ENCODE peak calls at places on chromosomes 1 and 21, in eight cellular contexts. O is germinal center, K is EH, C is mesothelial cell of epicardium, Z is pulmonary artery endothelial cell, T is sciatic nerve, P is RWPE1, E is bronchial epithelial cell. M is an unnamed sample.

GRCh38 chr1:75668813-75669212 is 55.7 kb upstream of the ACADM start:
- DNase-seq in O (no peak), K (no peak), C (no peak), Z (no peak), T (no peak), P (no peak), E (no peak), M (no peak)

GRCh38 chr1:151199860-151200581 is 1.7 kb downstream of the PIP5K1A start:
- DNase-seq in O (no peak), K (peak), C (no peak), Z (no peak), T (no peak), P (peak), E (peak), M (peak)

GRCh38 chr1:77948841-77949424 is 29.9 kb downstream of the FUBP1 start:
- DNase-seq in O (no peak), K (peak), C (no peak), Z (peak), T (no peak), P (no peak), E (peak), M (peak)

GRCh38 chr1:192879416-192879815 is 70.6 kb downstream of the RGS2 start:
- DNase-seq in O (no peak), K (peak), C (no peak), Z (no peak), T (no peak), P (no peak), E (peak), M (no peak)

GRCh38 chr1:110319332-110320167 is 19.6 kb upstream of the RBM15 start:
- DNase-seq in O (no peak), K (no peak), C (no peak), Z (no peak), T (no peak), P (no peak), E (peak), M (no peak)

GRCh38 chr1:202643397-202644218 is 66.6 kb downstream of the SYT2 start:
- DNase-seq in O (no peak), K (no peak), C (peak), Z (no peak), T (no peak), P (no peak), E (no peak), M (no peak)

GRCh38 chr21:42093991-42094417 is 22.9 kb downstream of the UMODL1 start:
- DNase-seq in O (no peak), K (peak), C (no peak), Z (no peak), T (no peak), P (peak), E (peak), M (peak)

GRCh38 chr1:40712405-40712944 is 21.0 kb downstream of the NFYC start:
- DNase-seq in O (no peak), K (no peak), C (no peak), Z (no peak), T (no peak), P (no peak), E (no peak), M (no peak)

GRCh38 chr1:21899972-21900371 is 37.1 kb downstream of the HSPG2 start:
- DNase-seq in O (no peak), K (no peak), C (no peak), Z (peak), T (no peak), P (no peak), E (no peak), M (no peak)

GRCh38 chr1:205530116-205530515 is 25.6 kb downstream of the CDK18 start:
- DNase-seq in O (no peak), K (peak), C (no peak), Z (no peak), T (no peak), P (no peak), E (no peak), M (no peak)

GRCh38 chr1:73909043-73909567 is 288.9 kb downstream of the LRRIQ3 start:
- DNase-seq in O (no peak), K (no peak), C (no peak), Z (no peak), T (no peak), P (no peak), E (no peak), M (no peak)

GRCh38 chr1:25505706-25506385 is 37.6 kb upstream of the LDLRAP1 start:
- DNase-seq in O (no peak), K (no peak), C (no peak), Z (no peak), T (no peak), P (no peak), E (no peak), M (no peak)

GRCh38 chr1:230277201-230277771 is 148.8 kb downstream of the PGBD5 start:
- DNase-seq in O (no peak), K (no peak), C (peak), Z (no peak), T (peak), P (no peak), E (no peak), M (no peak)

GRCh38 chr1:172588296-172589291 is 55.6 kb downstream of the SUCO start:
- DNase-seq in O (no peak), K (peak), C (no peak), Z (peak), T (no peak), P (peak), E (peak), M (peak)

GRCh38 chr21:44708213-44708865 is 3.0 kb downstream of the TSPEAR start:
- DNase-seq in O (no peak), K (no peak), C (peak), Z (no peak), T (peak), P (no peak), E (no peak), M (no peak)